ENCODE peak calls at places on chromosomes 13 and 19, in eight cellular contexts. U, K, L, M, R, D, I and X are unnamed samples.

GRCh38 chr19:19042732-19043274 is 9.4 kb downstream of the ARMC6 start:
- DNase-seq in U (no peak), M (no peak), K (no peak), I (no peak), D (no peak), L (no peak), R (no peak), X (no peak)

GRCh38 chr19:49017041-49017665 is at the start of gene LHB:
- DNase-seq in R (no peak), M (no peak), U (no peak), I (no peak), K (no peak), L (no peak), D (no peak), X (no peak)

GRCh38 chr13:113400621-113401451 is 36.9 kb upstream of the GRTP1 start:
- DNase-seq in U (no peak), M (no peak), I (peak; percentile 35), L (peak; percentile 56), K (no peak), D (no peak), R (no peak), X (no peak)

GRCh38 chr13:39282400-39282972 is 244.2 kb downstream of the NHLRC3 start:
- DNase-seq in R (no peak), K (no peak), I (no peak), U (no peak), D (no peak), M (no peak), L (no peak), X (no peak)

GRCh38 chr19:11453468-11454341 is 18.3 kb downstream of the PRKCSH start:
- DNase-seq in I (no peak), K (no peak), U (no peak), M (no peak), L (no peak), R (no peak), D (no peak), X (no peak)

GRCh38 chr13:37225414-37226047 is 120.1 kb upstream of the CSNK1A1L start:
- DNase-seq in I (peak; percentile 21), R (no peak), M (no peak), D (peak; percentile 54), L (no peak), U (no peak), K (no peak), X (no peak)

GRCh38 chr19:2841858-2842574 is 741 bp downstream of the ZNF555 start:
- DNase-seq in D (no peak), M (no peak), R (no peak), L (no peak), I (no peak), U (no peak), K (no peak), X (peak; percentile 19)

GRCh38 chr19:55625004-55625326 is 599 bp upstream of the ZNF784 start:
- DNase-seq in I (no peak), K (no peak), L (no peak), R (no peak), U (no peak), M (no peak), D (no peak), X (no peak)

GRCh38 chr19:3057275-3057714 is 5.0 kb downstream of the TLE5 start:
- DNase-seq in D (peak; percentile 21), K (no peak), R (no peak), M (no peak), L (peak; percentile 85), I (peak; percentile 69), U (no peak), X (peak; percentile 53)

GRCh38 chr13:27968316-27969072 is 621 bp downstream of the CDX2 start:
- DNase-seq in K (no peak), U (no peak), R (no peak), I (no peak), M (no peak), L (no peak), D (no peak), X (peak; percentile 52)

GRCh38 chr13:103200118-103200885 is 134.1 kb upstream of the SLC10A2 start:
- DNase-seq in K (no peak), I (no peak), D (no peak), R (no peak), U (no peak), M (no peak), L (no peak), X (no peak)

GRCh38 chr19:1130801-1131717 is 27.3 kb downstream of the GPX4 start:
- DNase-seq in U (no peak), L (no peak), D (no peak), I (peak; percentile 36), R (peak; percentile 50), M (peak; percentile 51), K (no peak), X (peak; percentile 38)

GRCh38 chr13:100594731-100595130 is 6.1 kb upstream of the GGACT start:
- DNase-seq in I (no peak), M (peak; percentile 46), D (no peak), K (no peak), L (no peak), R (no peak), U (no peak), X (peak; percentile 49)

GRCh38 chr13:80360298-80360827 is 19.4 kb upstream of the SPRY2 start:
- DNase-seq in R (no peak), L (no peak), I (no peak), U (no peak), D (no peak), M (no peak), K (no peak), X (no peak)

GRCh38 chr19:54281008-54281728 is at the start of gene LILRB2:
- DNase-seq in I (no peak), L (no peak), U (no peak), D (no peak), M (no peak), R (no peak), K (no peak), X (no peak)

GRCh38 chr19:4367336-4367723 is 24.0 kb downstream of the MPND start:
- DNase-seq in U (no peak), K (peak; percentile 44), L (no peak), D (no peak), R (no peak), M (no peak), I (no peak), X (no peak)

GRCh38 chr13:62320731-62321130 is 905.1 kb upstream of the PCDH20 start:
- DNase-seq in D (no peak), M (no peak), I (no peak), L (no peak), K (no peak), U (no peak), R (no peak), X (no peak)

GRCh38 chr19:29662604-29663404 is 2.5 kb upstream of the PLEKHF1 start:
- DNase-seq in R (no peak), D (peak; percentile 84), I (peak; percentile 94), U (no peak), K (no peak), L (peak; percentile 70), M (peak; percentile 34), X (peak; percentile 34)

GRCh38 chr13:46100191-46100877 is 4.5 kb downstream of the CPB2 start:
- DNase-seq in D (peak; percentile 23), M (no peak), I (no peak), U (no peak), K (no peak), L (no peak), R (no peak), X (no peak)

GRCh38 chr13:107743100-107743499 is 472.2 kb downstream of the LIG4 start:
- DNase-seq in U (no peak), M (no peak), K (no peak), L (no peak), I (no peak), D (no peak), R (no peak), X (no peak)

GRCh38 chr13:49418206-49418605 is 25.7 kb downstream of the CAB39L start:
- DNase-seq in R (no peak), K (no peak), D (no peak), L (no peak), U (no peak), M (no peak), I (no peak), X (no peak)

GRCh38 chr19:41872384-41872774 is 4.7 kb upstream of the CD79A start:
- DNase-seq in D (no peak), L (no peak), I (no peak), R (no peak), U (no peak), K (no peak), M (no peak), X (no peak)

GRCh38 chr19:14369399-14370168 is 11.7 kb upstream of the ADGRE5 start:
- DNase-seq in U (no peak), K (no peak), D (no peak), I (peak; percentile 60), L (no peak), R (peak; percentile 84), M (no peak), X (no peak)

GRCh38 chr13:101757446-101758039 is 305.1 kb downstream of the ITGBL1 start:
- DNase-seq in R (no peak), U (peak; percentile 53), M (peak; percentile 5), L (no peak), I (peak; percentile 46), D (peak; percentile 79), K (no peak), X (no peak)

GRCh38 chr19:12708641-12709040 is 12.2 kb upstream of the FBXW9 start:
- DNase-seq in R (no peak), K (no peak), M (no peak), L (no peak), I (no peak), D (no peak), U (no peak), X (no peak)

GRCh38 chr13:49399801-49400472 is 43.9 kb downstream of the CAB39L start:
- DNase-seq in D (no peak), K (no peak), R (no peak), M (no peak), U (no peak), I (no peak), L (no peak), X (no peak)

GRCh38 chr19:15108145-15108844 is 1.1 kb downstream of the SYDE1 start:
- DNase-seq in M (no peak), R (no peak), L (no peak), I (no peak), K (no peak), U (no peak), D (peak; percentile 4), X (no peak)